ENCODE peak calls at places on chromosomes 3 and 15, in five cellular contexts. One of them, this sample, is unnamed.

GRCh38 chr3:89795506-89795905 is 688.1 kb downstream of the EPHA3 start:
- DNase-seq in astrocyte of the cerebellum: no peak
- DNase-seq in GM23248: no peak
- DNase-seq in AG04450: no peak
- DNase-seq in heart left ventricle: no peak
- DNase-seq in this sample: no peak

GRCh38 chr3:156682491-156682890 is 8.1 kb downstream of the TIPARP start:
- DNase-seq in astrocyte of the cerebellum: no peak
- DNase-seq in GM23248: peak; percentile 49
- DNase-seq in AG04450: no peak
- DNase-seq in heart left ventricle: no peak
- DNase-seq in this sample: no peak

GRCh38 chr3:183385698-183386590 is 42.5 kb downstream of the MCF2L2 start:
- DNase-seq in astrocyte of the cerebellum: peak; percentile 70
- DNase-seq in GM23248: peak; percentile 85
- DNase-seq in AG04450: peak; percentile 49
- DNase-seq in heart left ventricle: peak; percentile 46
- DNase-seq in this sample: peak; percentile 37

GRCh38 chr3:128398586-128398985 is 68.1 kb downstream of the DNAJB8 start:
- DNase-seq in astrocyte of the cerebellum: no peak
- DNase-seq in GM23248: no peak
- DNase-seq in AG04450: no peak
- DNase-seq in heart left ventricle: no peak
- DNase-seq in this sample: no peak

GRCh38 chr15:71055461-71055860 is 59.8 kb upstream of the THSD4 start:
- DNase-seq in astrocyte of the cerebellum: no peak
- DNase-seq in GM23248: peak; percentile 71
- DNase-seq in AG04450: no peak
- DNase-seq in heart left ventricle: no peak
- DNase-seq in this sample: peak; percentile 39

GRCh38 chr15:89498574-89498906 is 2.2 kb upstream of the RHCG start:
- DNase-seq in astrocyte of the cerebellum: no peak
- DNase-seq in GM23248: no peak
- DNase-seq in AG04450: no peak
- DNase-seq in heart left ventricle: no peak
- DNase-seq in this sample: no peak

GRCh38 chr3:192273001-192273400 is 454.3 kb downstream of the FGF12 start:
- DNase-seq in astrocyte of the cerebellum: no peak
- DNase-seq in GM23248: no peak
- DNase-seq in AG04450: no peak
- DNase-seq in heart left ventricle: no peak
- DNase-seq in this sample: no peak

GRCh38 chr3:77319711-77320110 is 279.8 kb downstream of the ROBO2 start:
- DNase-seq in astrocyte of the cerebellum: no peak
- DNase-seq in GM23248: peak; percentile 13
- DNase-seq in AG04450: no peak
- DNase-seq in heart left ventricle: no peak
- DNase-seq in this sample: no peak

GRCh38 chr3:52091566-52092290 is 35.4 kb upstream of the DUSP7 start:
- DNase-seq in astrocyte of the cerebellum: no peak
- DNase-seq in GM23248: peak; percentile 72
- DNase-seq in AG04450: no peak
- DNase-seq in heart left ventricle: no peak
- DNase-seq in this sample: peak; percentile 36

GRCh38 chr15:62459875-62460274 is 294.8 kb upstream of the C2CD4B start:
- DNase-seq in astrocyte of the cerebellum: no peak
- DNase-seq in GM23248: no peak
- DNase-seq in AG04450: no peak
- DNase-seq in heart left ventricle: no peak
- DNase-seq in this sample: no peak

GRCh38 chr15:58212909-58213526 is 74.8 kb downstream of the AQP9 start:
- DNase-seq in astrocyte of the cerebellum: no peak
- DNase-seq in GM23248: peak; percentile 74
- DNase-seq in AG04450: no peak
- DNase-seq in heart left ventricle: no peak
- DNase-seq in this sample: no peak

GRCh38 chr15:93861956-93862741 is 369.2 kb upstream of the MCTP2 start:
- DNase-seq in astrocyte of the cerebellum: no peak
- DNase-seq in GM23248: no peak
- DNase-seq in AG04450: no peak
- DNase-seq in heart left ventricle: no peak
- DNase-seq in this sample: no peak

GRCh38 chr3:85796140-85796539 is 837.4 kb downstream of the CADM2 start:
- DNase-seq in astrocyte of the cerebellum: no peak
- DNase-seq in GM23248: no peak
- DNase-seq in AG04450: no peak
- DNase-seq in heart left ventricle: no peak
- DNase-seq in this sample: no peak

GRCh38 chr3:126389112-126389791 is 5.5 kb upstream of the CFAP100 start:
- DNase-seq in astrocyte of the cerebellum: peak; percentile 42
- DNase-seq in GM23248: peak; percentile 90
- DNase-seq in AG04450: peak; percentile 23
- DNase-seq in heart left ventricle: peak; percentile 85
- DNase-seq in this sample: peak; percentile 38

GRCh38 chr15:50884583-50884982 is 23.9 kb upstream of the AP4E1 start:
- DNase-seq in astrocyte of the cerebellum: no peak
- DNase-seq in GM23248: peak; percentile 65
- DNase-seq in AG04450: no peak
- DNase-seq in heart left ventricle: no peak
- DNase-seq in this sample: no peak

GRCh38 chr3:45139372-45139894 is 6.7 kb downstream of the CDCP1 start:
- DNase-seq in astrocyte of the cerebellum: no peak
- DNase-seq in GM23248: peak; percentile 48
- DNase-seq in AG04450: no peak
- DNase-seq in heart left ventricle: no peak
- DNase-seq in this sample: peak; percentile 71

GRCh38 chr3:122021811-122022401 is at the start of gene ILDR1:
- DNase-seq in astrocyte of the cerebellum: no peak
- DNase-seq in GM23248: no peak
- DNase-seq in AG04450: no peak
- DNase-seq in heart left ventricle: no peak
- DNase-seq in this sample: no peak

GRCh38 chr3:89447244-89447643 is 339.8 kb downstream of the EPHA3 start:
- DNase-seq in astrocyte of the cerebellum: no peak
- DNase-seq in GM23248: no peak
- DNase-seq in AG04450: no peak
- DNase-seq in heart left ventricle: no peak
- DNase-seq in this sample: no peak

GRCh38 chr15:99755692-99756409 is 22.6 kb upstream of the LYSMD4 start:
- DNase-seq in astrocyte of the cerebellum: peak; percentile 55
- DNase-seq in GM23248: peak; percentile 76
- DNase-seq in AG04450: peak; percentile 18
- DNase-seq in heart left ventricle: peak; percentile 45
- DNase-seq in this sample: no peak

GRCh38 chr15:57605491-57605890 is 13.8 kb downstream of the MYZAP start:
- DNase-seq in astrocyte of the cerebellum: no peak
- DNase-seq in GM23248: no peak
- DNase-seq in AG04450: no peak
- DNase-seq in heart left ventricle: no peak
- DNase-seq in this sample: no peak

GRCh38 chr3:138049157-138049919 is 39.4 kb downstream of the CLDN18 start:
- DNase-seq in astrocyte of the cerebellum: peak; percentile 19
- DNase-seq in GM23248: peak; percentile 79
- DNase-seq in AG04450: peak; percentile 64
- DNase-seq in heart left ventricle: no peak
- DNase-seq in this sample: peak; percentile 49

GRCh38 chr15:100211855-100212850 is 129.6 kb downstream of the ADAMTS17 start:
- DNase-seq in astrocyte of the cerebellum: peak; percentile 9
- DNase-seq in GM23248: no peak
- DNase-seq in AG04450: no peak
- DNase-seq in heart left ventricle: no peak
- DNase-seq in this sample: no peak

GRCh38 chr3:17011774-17012338 is 127.1 kb downstream of the PLCL2 start:
- DNase-seq in astrocyte of the cerebellum: no peak
- DNase-seq in GM23248: no peak
- DNase-seq in AG04450: no peak
- DNase-seq in heart left ventricle: no peak
- DNase-seq in this sample: no peak

GRCh38 chr15:47675735-47676134 is 41.6 kb upstream of the SEMA6D start:
- DNase-seq in astrocyte of the cerebellum: no peak
- DNase-seq in GM23248: no peak
- DNase-seq in AG04450: no peak
- DNase-seq in heart left ventricle: no peak
- DNase-seq in this sample: no peak

GRCh38 chr15:74656935-74657535 is 38.8 kb downstream of the EDC3 start:
- DNase-seq in astrocyte of the cerebellum: no peak
- DNase-seq in GM23248: no peak
- DNase-seq in AG04450: no peak
- DNase-seq in heart left ventricle: no peak
- DNase-seq in this sample: no peak

GRCh38 chr3:127628426-127628787 is 578 bp upstream of the PODXL2 start:
- DNase-seq in astrocyte of the cerebellum: no peak
- DNase-seq in GM23248: no peak
- DNase-seq in AG04450: no peak
- DNase-seq in heart left ventricle: no peak
- DNase-seq in this sample: no peak

GRCh38 chr3:69563968-69564367 is 175.3 kb upstream of the MITF start:
- DNase-seq in astrocyte of the cerebellum: no peak
- DNase-seq in GM23248: no peak
- DNase-seq in AG04450: no peak
- DNase-seq in heart left ventricle: no peak
- DNase-seq in this sample: no peak
- H3K4me3 ChIP-seq in astrocyte of the cerebellum: no peak overlapping the region
- H3K4me3 ChIP-seq in GM23248: no peak overlapping the region
- H3K4me3 ChIP-seq in AG04450: no peak overlapping the region
- H3K4me3 ChIP-seq in heart left ventricle: no peak overlapping the region
- H3K4me3 ChIP-seq in this sample: no peak overlapping the region

DNA sequence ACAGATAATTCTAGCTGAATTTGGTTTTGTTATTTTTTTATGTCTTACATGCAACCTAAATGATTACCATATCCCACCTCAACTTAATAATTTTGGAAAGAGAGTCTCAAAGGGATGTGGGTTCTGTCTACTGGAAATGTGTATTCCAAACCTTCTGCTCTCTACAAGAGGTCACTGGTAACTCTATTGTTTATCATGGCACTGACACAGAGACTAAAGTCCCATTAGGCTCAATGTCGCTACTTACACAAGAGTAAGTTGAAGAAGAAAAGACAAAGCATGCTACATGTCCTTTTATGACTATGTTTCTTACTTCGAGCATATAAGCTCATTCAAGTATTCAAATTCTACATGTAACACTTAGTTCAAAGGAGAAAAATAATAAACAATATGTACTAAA is 460.3 kb upstream of the EPHA6 start:
- DNase-seq in astrocyte of the cerebellum: no peak
- DNase-seq in GM23248: no peak
- DNase-seq in AG04450: no peak
- DNase-seq in heart left ventricle: no peak
- DNase-seq in this sample: no peak
- H3K4me3 ChIP-seq in astrocyte of the cerebellum: no peak overlapping the region
- H3K4me3 ChIP-seq in GM23248: no peak overlapping the region
- H3K4me3 ChIP-seq in AG04450: no peak overlapping the region
- H3K4me3 ChIP-seq in heart left ventricle: no peak overlapping the region
- H3K4me3 ChIP-seq in this sample: no peak overlapping the region

GRCh38 chr15:36358094-36358961 is 221.1 kb upstream of the CDIN1 start:
- DNase-seq in astrocyte of the cerebellum: peak; percentile 74
- DNase-seq in GM23248: peak; percentile 90
- DNase-seq in AG04450: peak; percentile 54
- DNase-seq in heart left ventricle: no peak
- DNase-seq in this sample: peak; percentile 78
- H3K4me3 ChIP-seq in astrocyte of the cerebellum: no peak overlapping the region
- H3K4me3 ChIP-seq in GM23248: peak overlapping the region; percentile 48
- H3K4me3 ChIP-seq in AG04450: no peak overlapping the region
- H3K4me3 ChIP-seq in heart left ventricle: no peak overlapping the region
- H3K4me3 ChIP-seq in this sample: no peak overlapping the region

GRCh38 chr15:67241132-67241855 is 13.2 kb downstream of the AAGAB start:
- DNase-seq in astrocyte of the cerebellum: no peak
- DNase-seq in GM23248: no peak
- DNase-seq in AG04450: no peak
- DNase-seq in heart left ventricle: no peak
- DNase-seq in this sample: no peak
- H3K4me3 ChIP-seq in astrocyte of the cerebellum: no peak overlapping the region
- H3K4me3 ChIP-seq in GM23248: no peak overlapping the region
- H3K4me3 ChIP-seq in AG04450: no peak overlapping the region
- H3K4me3 ChIP-seq in heart left ventricle: no peak overlapping the region
- H3K4me3 ChIP-seq in this sample: no peak overlapping the region

This sample was measured in skeletal muscle cell.